ENCODE peak calls at places on chromosome 6, in five cellular contexts. One of them, this sample, is unnamed.

GRCh38 chr6:169589293-169589692 is 112.5 kb downstream of the WDR27 start:
- DNase-seq in pancreas: no peak
- DNase-seq in HCT116: no peak
- DNase-seq in epithelial cell of esophagus: peak; percentile 41
- DNase-seq in fibroblast of lung: peak; percentile 85
- DNase-seq in this sample: no peak

GRCh38 chr6:97067045-97067444 is 142.5 kb downstream of the KLHL32 start:
- DNase-seq in pancreas: no peak
- DNase-seq in HCT116: no peak
- DNase-seq in epithelial cell of esophagus: no peak
- DNase-seq in fibroblast of lung: no peak
- DNase-seq in this sample: no peak

GRCh38 chr6:137043710-137044365 is 927 bp downstream of the IL20RA start:
- DNase-seq in pancreas: no peak
- DNase-seq in HCT116: no peak
- DNase-seq in epithelial cell of esophagus: peak; percentile 46
- DNase-seq in fibroblast of lung: peak; percentile 48
- DNase-seq in this sample: peak; percentile 63

GRCh38 chr6:82589509-82590206 is 226.0 kb downstream of the TPBG start:
- DNase-seq in pancreas: no peak
- DNase-seq in HCT116: peak; percentile 70
- DNase-seq in epithelial cell of esophagus: peak; percentile 67
- DNase-seq in fibroblast of lung: peak; percentile 93
- DNase-seq in this sample: peak; percentile 72

GRCh38 chr6:73309784-73310502 is 44.1 kb downstream of the DPPA5 start:
- DNase-seq in pancreas: peak; percentile 63
- DNase-seq in HCT116: peak; percentile 54
- DNase-seq in epithelial cell of esophagus: peak; percentile 57
- DNase-seq in fibroblast of lung: peak; percentile 71
- DNase-seq in this sample: peak; percentile 59

GRCh38 chr6:126076992-126077664 is 90.8 kb downstream of the TRMT11 start:
- DNase-seq in pancreas: no peak
- DNase-seq in HCT116: no peak
- DNase-seq in epithelial cell of esophagus: no peak
- DNase-seq in fibroblast of lung: no peak
- DNase-seq in this sample: no peak

GRCh38 chr6:100446115-100446921 is 18.4 kb downstream of the SIM1 start:
- DNase-seq in pancreas: no peak
- DNase-seq in HCT116: no peak
- DNase-seq in epithelial cell of esophagus: no peak
- DNase-seq in fibroblast of lung: no peak
- DNase-seq in this sample: no peak

GRCh38 chr6:136066005-136066404 is 184.1 kb downstream of the MTFR2 start:
- DNase-seq in pancreas: no peak
- DNase-seq in HCT116: no peak
- DNase-seq in epithelial cell of esophagus: peak; percentile 93
- DNase-seq in fibroblast of lung: peak; percentile 41
- DNase-seq in this sample: peak; percentile 88

GRCh38 chr6:143018955-143019354 is 41.7 kb upstream of the AIG1 start:
- DNase-seq in pancreas: no peak
- DNase-seq in HCT116: no peak
- DNase-seq in epithelial cell of esophagus: no peak
- DNase-seq in fibroblast of lung: peak; percentile 12
- DNase-seq in this sample: no peak

GRCh38 chr6:39653631-39654030 is 71.6 kb downstream of the KIF6 start:
- DNase-seq in pancreas: no peak
- DNase-seq in HCT116: no peak
- DNase-seq in epithelial cell of esophagus: no peak
- DNase-seq in fibroblast of lung: no peak
- DNase-seq in this sample: no peak

GRCh38 chr6:33781105-33781975 is 7.6 kb downstream of the LEMD2 start:
- DNase-seq in pancreas: no peak
- DNase-seq in HCT116: peak; percentile 48
- DNase-seq in epithelial cell of esophagus: peak; percentile 41
- DNase-seq in fibroblast of lung: peak; percentile 76
- DNase-seq in this sample: peak; percentile 61

GRCh38 chr6:135180458-135181332 is at the start of gene MYB:
- DNase-seq in pancreas: peak; percentile 54
- DNase-seq in HCT116: no peak
- DNase-seq in epithelial cell of esophagus: peak; percentile 61
- DNase-seq in fibroblast of lung: peak; percentile 45
- DNase-seq in this sample: peak; percentile 62

GRCh38 chr6:14211596-14211961 is 94.0 kb downstream of the CD83 start:
- DNase-seq in pancreas: no peak
- DNase-seq in HCT116: no peak
- DNase-seq in epithelial cell of esophagus: peak; percentile 31
- DNase-seq in fibroblast of lung: peak; percentile 27
- DNase-seq in this sample: no peak

GRCh38 chr6:73452107-73452461 is at the start of gene CGAS:
- DNase-seq in pancreas: peak; percentile 46
- DNase-seq in HCT116: no peak
- DNase-seq in epithelial cell of esophagus: peak; percentile 41
- DNase-seq in fibroblast of lung: peak; percentile 50
- DNase-seq in this sample: peak; percentile 91

GRCh38 chr6:165662671-165663282 is at the start of gene PDE10A:
- DNase-seq in pancreas: no peak
- DNase-seq in HCT116: no peak
- DNase-seq in epithelial cell of esophagus: peak; percentile 12
- DNase-seq in fibroblast of lung: peak; percentile 19
- DNase-seq in this sample: no peak

GRCh38 chr6:128007658-128008057 is 106.8 kb upstream of the THEMIS start:
- DNase-seq in pancreas: no peak
- DNase-seq in HCT116: no peak
- DNase-seq in epithelial cell of esophagus: no peak
- DNase-seq in fibroblast of lung: no peak
- DNase-seq in this sample: no peak

GRCh38 chr6:111534366-111534765 is 51.3 kb upstream of the REV3L start:
- DNase-seq in pancreas: peak; percentile 89
- DNase-seq in HCT116: no peak
- DNase-seq in epithelial cell of esophagus: peak; percentile 49
- DNase-seq in fibroblast of lung: peak; percentile 56
- DNase-seq in this sample: peak; percentile 83

GRCh38 chr6:111540971-111541719 is 58.1 kb upstream of the REV3L start:
- DNase-seq in pancreas: no peak
- DNase-seq in HCT116: no peak
- DNase-seq in epithelial cell of esophagus: no peak
- DNase-seq in fibroblast of lung: peak; percentile 37
- DNase-seq in this sample: no peak

GRCh38 chr6:111533087-111533784 is 50.2 kb upstream of the REV3L start:
- DNase-seq in pancreas: no peak
- DNase-seq in HCT116: no peak
- DNase-seq in epithelial cell of esophagus: no peak
- DNase-seq in fibroblast of lung: no peak
- DNase-seq in this sample: no peak

GRCh38 chr6:111541720-111542065 is 58.7 kb upstream of the REV3L start:
- DNase-seq in pancreas: no peak
- DNase-seq in HCT116: no peak
- DNase-seq in epithelial cell of esophagus: no peak
- DNase-seq in fibroblast of lung: no peak
- DNase-seq in this sample: no peak

GRCh38 chr6:111536888-111537287 is 53.9 kb upstream of the REV3L start:
- DNase-seq in pancreas: no peak
- DNase-seq in HCT116: no peak
- DNase-seq in epithelial cell of esophagus: no peak
- DNase-seq in fibroblast of lung: no peak
- DNase-seq in this sample: no peak
- TF ChIP-seq CTCF in pancreas: no peak
- TF ChIP-seq CTCF in HCT116: no peak
- TF ChIP-seq CTCF in epithelial cell of esophagus: no peak
- TF ChIP-seq CTCF in fibroblast of lung: no peak
- TF ChIP-seq CTCF in this sample: no peak

GRCh38 chr6:31403283-31403989 is at the start of gene MICA:
- DNase-seq in pancreas: peak; percentile 90
- DNase-seq in HCT116: peak; percentile 79
- DNase-seq in epithelial cell of esophagus: peak; percentile 96
- DNase-seq in fibroblast of lung: peak; percentile 88
- DNase-seq in this sample: peak; percentile 96
- TF ChIP-seq CTCF in pancreas: no peak
- TF ChIP-seq CTCF in HCT116: no peak
- TF ChIP-seq CTCF in epithelial cell of esophagus: no peak
- TF ChIP-seq CTCF in fibroblast of lung: no peak
- TF ChIP-seq CTCF in this sample: no peak

DNA sequence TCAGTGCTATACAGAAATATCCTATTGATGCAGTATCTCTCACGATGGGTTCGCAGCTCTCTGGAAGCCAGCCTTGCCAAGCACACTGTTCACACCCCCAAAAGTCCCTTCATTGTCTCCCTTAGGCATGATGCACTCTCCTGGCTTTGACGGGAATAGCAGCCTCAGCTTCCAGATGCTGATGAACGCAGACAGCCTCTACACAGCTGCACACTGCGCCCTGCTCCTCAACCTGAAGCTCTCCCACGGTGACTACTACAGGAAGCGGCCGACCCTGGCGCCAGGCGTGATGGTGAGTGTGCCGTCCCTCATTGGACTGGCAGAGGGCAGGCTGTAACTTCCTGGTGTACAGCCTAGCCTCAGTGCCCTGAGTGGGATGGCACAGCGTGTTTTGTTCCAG is 60.0 kb upstream of the PBOV1 start:
- DNase-seq in pancreas: peak; percentile 31
- DNase-seq in HCT116: no peak
- DNase-seq in epithelial cell of esophagus: peak; percentile 59
- DNase-seq in fibroblast of lung: peak; percentile 23
- DNase-seq in this sample: peak; percentile 21
- TF ChIP-seq CTCF in pancreas: no peak
- TF ChIP-seq CTCF in HCT116: peak; percentile 43
- TF ChIP-seq CTCF in epithelial cell of esophagus: peak; percentile 61
- TF ChIP-seq CTCF in fibroblast of lung: peak; percentile 20
- TF ChIP-seq CTCF in this sample: no peak

GRCh38 chr6:2485116-2485515 is 239.7 kb upstream of the GMDS start:
- DNase-seq in pancreas: peak; percentile 56
- DNase-seq in HCT116: no peak
- DNase-seq in epithelial cell of esophagus: no peak
- DNase-seq in fibroblast of lung: no peak
- DNase-seq in this sample: peak; percentile 20
- TF ChIP-seq CTCF in pancreas: no peak
- TF ChIP-seq CTCF in HCT116: no peak
- TF ChIP-seq CTCF in epithelial cell of esophagus: no peak
- TF ChIP-seq CTCF in fibroblast of lung: no peak
- TF ChIP-seq CTCF in this sample: no peak

GRCh38 chr6:391559-392440 is at the start of gene IRF4:
- DNase-seq in pancreas: no peak
- DNase-seq in HCT116: no peak
- DNase-seq in epithelial cell of esophagus: peak; percentile 9
- DNase-seq in fibroblast of lung: no peak
- DNase-seq in this sample: no peak

GRCh38 chr6:388202-388903 is 3.2 kb upstream of the IRF4 start:
- DNase-seq in pancreas: no peak
- DNase-seq in HCT116: no peak
- DNase-seq in epithelial cell of esophagus: peak; percentile 40
- DNase-seq in fibroblast of lung: no peak
- DNase-seq in this sample: peak; percentile 82

GRCh38 chr6:389143-389542 is 2.4 kb upstream of the IRF4 start:
- DNase-seq in pancreas: no peak
- DNase-seq in HCT116: no peak
- DNase-seq in epithelial cell of esophagus: no peak
- DNase-seq in fibroblast of lung: no peak
- DNase-seq in this sample: no peak

GRCh38 chr6:390914-391558 is 516 bp upstream of the IRF4 start:
- DNase-seq in pancreas: no peak
- DNase-seq in HCT116: no peak
- DNase-seq in epithelial cell of esophagus: no peak
- DNase-seq in fibroblast of lung: peak; percentile 6
- DNase-seq in this sample: no peak

DNA sequence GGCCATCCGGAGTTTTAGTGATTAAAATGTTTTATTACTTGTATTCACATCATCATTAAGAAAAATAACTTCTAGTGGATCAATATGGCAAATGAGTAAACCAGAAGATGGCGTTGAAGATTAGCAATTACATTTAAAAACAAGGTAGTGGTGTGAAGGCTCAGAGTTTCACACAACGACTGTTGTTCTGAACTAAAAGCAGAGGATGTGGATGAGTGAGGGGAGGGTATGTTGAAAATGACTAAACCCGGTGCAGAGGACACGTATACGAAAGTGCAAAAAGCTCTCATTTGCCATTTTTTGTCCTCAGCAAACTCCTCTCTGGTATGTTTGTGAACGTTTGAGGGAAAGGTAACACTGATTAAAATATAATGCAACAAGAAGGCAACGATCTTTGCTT is 1.9 kb upstream of the IRF4 start:
- DNase-seq in pancreas: no peak
- DNase-seq in HCT116: no peak
- DNase-seq in epithelial cell of esophagus: no peak
- DNase-seq in fibroblast of lung: no peak
- DNase-seq in this sample: no peak
- TF ChIP-seq CTCF in pancreas: no peak
- TF ChIP-seq CTCF in HCT116: no peak
- TF ChIP-seq CTCF in epithelial cell of esophagus: no peak
- TF ChIP-seq CTCF in fibroblast of lung: peak; percentile 6
- TF ChIP-seq CTCF in this sample: no peak

DNA sequence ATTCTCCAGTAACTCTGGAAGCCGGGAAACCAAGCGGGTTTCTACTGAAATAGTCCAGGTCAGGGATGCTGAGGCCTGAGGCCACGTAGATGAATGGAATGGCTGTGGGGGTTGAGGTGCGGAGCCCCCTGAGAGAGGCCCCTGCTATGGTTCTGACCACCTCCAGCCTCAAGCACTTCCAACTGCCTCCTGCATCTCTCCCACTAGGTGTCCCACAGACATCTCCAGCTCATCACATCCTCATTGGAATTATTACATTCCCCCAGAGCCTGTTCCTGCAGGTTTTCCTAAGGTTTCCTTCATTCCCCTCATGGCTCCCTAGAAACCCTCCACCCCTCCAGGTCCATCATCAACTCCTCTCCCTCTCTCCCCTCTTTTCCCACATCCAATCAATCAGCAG is 48.7 kb downstream of the UNC5CL start:
- DNase-seq in pancreas: no peak
- DNase-seq in HCT116: no peak
- DNase-seq in epithelial cell of esophagus: no peak
- DNase-seq in fibroblast of lung: no peak
- DNase-seq in this sample: no peak
- TF ChIP-seq CTCF in pancreas: no peak
- TF ChIP-seq CTCF in HCT116: peak; percentile 43
- TF ChIP-seq CTCF in epithelial cell of esophagus: no peak
- TF ChIP-seq CTCF in fibroblast of lung: no peak
- TF ChIP-seq CTCF in this sample: no peak

GRCh38 chr6:117404548-117404947 is 21.2 kb downstream of the ROS1 start:
- DNase-seq in pancreas: no peak
- DNase-seq in HCT116: no peak
- DNase-seq in epithelial cell of esophagus: peak; percentile 18
- DNase-seq in fibroblast of lung: peak; percentile 20
- DNase-seq in this sample: peak; percentile 51
- TF ChIP-seq CTCF in pancreas: no peak
- TF ChIP-seq CTCF in HCT116: peak; percentile 40
- TF ChIP-seq CTCF in epithelial cell of esophagus: peak; percentile 50
- TF ChIP-seq CTCF in fibroblast of lung: peak; percentile 51
- TF ChIP-seq CTCF in this sample: peak; percentile 41

GRCh38 chr6:18680842-18681241 is 293.7 kb downstream of the RNF144B start:
- DNase-seq in pancreas: no peak
- DNase-seq in HCT116: no peak
- DNase-seq in epithelial cell of esophagus: peak; percentile 4
- DNase-seq in fibroblast of lung: no peak
- DNase-seq in this sample: peak; percentile 21
- TF ChIP-seq CTCF in pancreas: no peak
- TF ChIP-seq CTCF in HCT116: peak; percentile 36
- TF ChIP-seq CTCF in epithelial cell of esophagus: peak; percentile 25
- TF ChIP-seq CTCF in fibroblast of lung: no peak
- TF ChIP-seq CTCF in this sample: no peak

This sample was measured in MCF 10A.